ENCODE peak calls at places on chromosomes 16 and 17, in nine cellular contexts. N is NCI-H1092; K is choroid plexus epithelial cell; H is LNCaP clone FGC; I is activated naive CD4-positive, alpha-beta T cell; Y is stimulated activated CD4-positive, alpha-beta T cell treated with anti-CD3 and anti-CD28 coated beads, Interleukin-15, amount 100 ng/mL, for 1 hour; A is endothelial cell; V is iris pigment epithelial cell; F is psoas muscle. U is an unnamed sample.

GRCh38 chr17:20127660-20128413 is 118.7 kb downstream of the SPECC1 start:
- DNase-seq in H (no peak), I (no peak), F (no peak), K (peak; percentile 59), Y (no peak), N (no peak), V (peak; percentile 39), A (no peak), U (no peak)

GRCh38 chr17:36721560-36722120 is 120.3 kb downstream of the MRM1 start:
- DNase-seq in F (no peak), H (no peak), Y (no peak), I (no peak), K (no peak), N (peak; percentile 61), V (peak; percentile 49), A (no peak), U (no peak)

GRCh38 chr16:11034005-11034404 is 89.6 kb downstream of the CLEC16A start:
- DNase-seq in H (no peak), N (no peak), A (no peak), F (no peak), Y (no peak), I (no peak), V (peak; percentile 81), K (peak; percentile 79), U (no peak)

GRCh38 chr17:71118039-71118438 is 948.7 kb downstream of the KCNJ2 start:
- DNase-seq in I (no peak), A (peak; percentile 4), N (peak; percentile 80), V (peak; percentile 7), K (peak; percentile 26), F (no peak), Y (no peak), H (no peak), U (no peak)

GRCh38 chr16:49216593-49216992 is 65.0 kb downstream of the CBLN1 start:
- DNase-seq in N (no peak), Y (no peak), V (no peak), K (no peak), A (no peak), F (no peak), I (no peak), H (no peak), U (no peak)

GRCh38 chr17:61384384-61385090 is 15.1 kb upstream of the TBX2 start:
- DNase-seq in V (no peak), N (no peak), I (no peak), A (no peak), Y (no peak), H (no peak), F (no peak), K (no peak), U (no peak)

GRCh38 chr16:51569204-51569911 is 418.3 kb upstream of the SALL1 start:
- DNase-seq in I (no peak), K (peak; percentile 23), H (no peak), A (no peak), Y (no peak), N (no peak), F (no peak), V (peak; percentile 28), U (no peak)

GRCh38 chr16:10629592-10629963 is 49.2 kb upstream of the EMP2 start:
- DNase-seq in V (no peak), I (no peak), N (no peak), Y (no peak), F (no peak), H (no peak), K (no peak), A (no peak), U (no peak)

GRCh38 chr17:47694018-47694817 is at the start of gene TBKBP1:
- DNase-seq in H (no peak), F (peak; percentile 59), N (peak; percentile 43), V (no peak), A (peak; percentile 87), Y (peak; percentile 56), K (peak; percentile 27), I (no peak), U (peak; percentile 85)

GRCh38 chr16:16120382-16121184 is 102.7 kb downstream of the ABCC6 start:
- DNase-seq in V (peak; percentile 28), K (peak; percentile 29), A (no peak), Y (no peak), N (peak; percentile 84), I (no peak), H (no peak), F (peak; percentile 27), U (no peak)

GRCh38 chr16:77599793-77600415 is 122.4 kb upstream of the NUDT7 start:
- DNase-seq in N (peak; percentile 13), A (peak; percentile 56), V (peak; percentile 56), K (peak; percentile 78), Y (no peak), I (no peak), H (no peak), F (no peak), U (no peak)

GRCh38 chr16:89452925-89453324 is 37.4 kb downstream of the ANKRD11 start:
- DNase-seq in H (no peak), V (no peak), N (no peak), I (no peak), Y (no peak), K (no peak), F (no peak), A (no peak), U (no peak)

GRCh38 chr17:1328437-1328836 is 49.0 kb downstream of the TRARG1 start:
- DNase-seq in F (no peak), H (no peak), K (no peak), A (no peak), I (no peak), Y (no peak), N (no peak), V (no peak), U (no peak)

U was measured in 8988T.